ENCODE peak calls at places on chromosomes 13 and 19, in four cellular contexts. A is lung, H is bronchial epithelial cell, W is SK-N-SH. O is an unnamed sample.

GRCh38 chr13:95137096-95137495 is 164.2 kb downstream of the ABCC4 start:
- DNase-seq in A (no peak), H (peak), W (peak), O (no peak)

GRCh38 chr13:80458546-80458945 is 117.6 kb upstream of the SPRY2 start:
- DNase-seq in A (no peak), H (no peak), W (no peak), O (no peak)

GRCh38 chr13:106561551-106562170 is 6.3 kb downstream of the ARGLU1 start:
- DNase-seq in A (no peak), H (no peak), W (no peak), O (no peak)

GRCh38 chr19:8988204-8988603 is 22.0 kb downstream of the MUC16 start:
- DNase-seq in A (no peak), H (no peak), W (no peak), O (no peak)

GRCh38 chr13:109145631-109146030 is 516.2 kb downstream of the MYO16 start:
- DNase-seq in A (no peak), H (peak), W (peak), O (no peak)

GRCh38 chr13:84243340-84243739 is 361.1 kb upstream of the SLITRK1 start:
- DNase-seq in A (no peak), H (no peak), W (no peak), O (no peak)

GRCh38 chr19:50725218-50725931 is 2.2 kb downstream of the CLEC11A start:
- DNase-seq in A (no peak), H (no peak), W (no peak), O (no peak)

GRCh38 chr13:112182831-112183543 is 116.0 kb downstream of the SOX1 start:
- DNase-seq in A (peak), H (no peak), W (no peak), O (no peak)

GRCh38 chr19:55676384-55676783 is 1.4 kb downstream of the EPN1 start:
- DNase-seq in A (no peak), H (peak), W (no peak), O (no peak)

GRCh38 chr13:75365724-75366173 is 116.2 kb downstream of the TBC1D4 start:
- DNase-seq in A (no peak), H (peak), W (no peak), O (no peak)

GRCh38 chr19:2385053-2385721 is 25.1 kb downstream of the TMPRSS9 start:
- DNase-seq in A (no peak), H (peak), W (peak), O (no peak)

GRCh38 chr19:32196690-32197420 is 148.6 kb upstream of the ZNF507 start:
- DNase-seq in A (no peak), H (no peak), W (no peak), O (no peak)

GRCh38 chr13:57877596-57877995 is 246.1 kb downstream of the PCDH17 start:
- DNase-seq in A (no peak), H (no peak), W (no peak), O (no peak)

GRCh38 chr13:28408235-28408848 is 86.6 kb downstream of the FLT1 start:
- DNase-seq in A (no peak), H (no peak), W (no peak), O (no peak)

GRCh38 chr13:99686157-99686572 is 184.9 kb downstream of the TM9SF2 start:
- DNase-seq in A (no peak), H (no peak), W (peak), O (no peak)

GRCh38 chr19:45922281-45922680 is 7.7 kb upstream of the NANOS2 start:
- DNase-seq in A (no peak), H (no peak), W (no peak), O (no peak)

GRCh38 chr13:92804926-92805325 is 421.7 kb upstream of the GPC6 start:
- DNase-seq in A (no peak), H (no peak), W (no peak), O (no peak)

GRCh38 chr13:75202981-75203380 is 279.0 kb downstream of the TBC1D4 start:
- DNase-seq in A (no peak), H (no peak), W (no peak), O (no peak)

GRCh38 chr13:39038569-39038898 is 278 bp downstream of the NHLRC3 start:
- DNase-seq in A (peak), H (no peak), W (no peak), O (no peak)

GRCh38 chr19:9139609-9140158 is 513 bp upstream of the ZNF317 start:
- DNase-seq in A (no peak), H (no peak), W (no peak), O (no peak)

GRCh38 chr13:98300956-98301641 is 124.0 kb upstream of the RNF113B start:
- DNase-seq in A (no peak), H (peak), W (no peak), O (no peak)

GRCh38 chr13:40445557-40445990 is 220.9 kb downstream of the FOXO1 start:
- DNase-seq in A (no peak), H (peak), W (no peak), O (no peak)

GRCh38 chr19:1084024-1084868 is 10.9 kb downstream of the POLR2E start:
- DNase-seq in A (no peak), H (no peak), W (no peak), O (no peak)

GRCh38 chr19:47350599-47350998 is 1.5 kb downstream of the DHX34 start:
- DNase-seq in A (no peak), H (no peak), W (no peak), O (no peak)

GRCh38 chr13:45206340-45206739 is 5.5 kb upstream of the KCTD4 start:
- DNase-seq in A (no peak), H (peak), W (no peak), O (no peak)

GRCh38 chr13:91078093-91078679 is 269.3 kb upstream of the MIR17HG start:
- DNase-seq in A (no peak), H (peak), W (peak), O (no peak)

GRCh38 chr19:57664269-57665127 is 4.2 kb upstream of the ZSCAN4 start:
- DNase-seq in A (peak), H (no peak), W (peak), O (no peak)

GRCh38 chr19:35142531-35143230 is 374 bp upstream of the FXYD7 start:
- DNase-seq in A (no peak), H (no peak), W (peak), O (peak)

GRCh38 chr13:25886438-25887214 is 165.2 kb downstream of the SHISA2 start:
- DNase-seq in A (no peak), H (peak), W (no peak), O (no peak)

GRCh38 chr19:46634656-46635218 is 1.3 kb downstream of the GNG8 start:
- DNase-seq in A (no peak), H (no peak), W (no peak), O (no peak)

GRCh38 chr13:110910013-110910890 is 4.6 kb downstream of the ANKRD10 start:
- DNase-seq in A (no peak), H (no peak), W (no peak), O (no peak)

GRCh38 chr13:111339366-111340143 is 19.1 kb downstream of the TEX29 start:
- DNase-seq in A (peak), H (no peak), W (no peak), O (no peak)

GRCh38 chr19:10086032-10086903 is at the start of gene SHFL:
- DNase-seq in A (peak), H (peak), W (peak), O (peak)

GRCh38 chr13:39879286-39880035 is 224.0 kb downstream of the COG6 start:
- DNase-seq in A (no peak), H (no peak), W (no peak), O (no peak)

GRCh38 chr19:56167064-56167578 is 8.7 kb upstream of the GALP start:
- DNase-seq in A (no peak), H (peak), W (no peak), O (no peak)

GRCh38 chr13:36520111-36520510 is 87.8 kb downstream of the CCNA1 start:
- DNase-seq in A (no peak), H (no peak), W (no peak), O (no peak)

GRCh38 chr13:30846844-30847243 is 59.2 kb upstream of the MEDAG start:
- DNase-seq in A (no peak), H (peak), W (no peak), O (no peak)

GRCh38 chr13:28563609-28564008 is 68.7 kb upstream of the FLT1 start:
- DNase-seq in A (no peak), H (no peak), W (no peak), O (no peak)

GRCh38 chr19:1910169-1910568 is 5.0 kb downstream of the ADAT3 start:
- DNase-seq in A (no peak), H (no peak), W (peak), O (no peak)

GRCh38 chr13:49821216-49821820 is 28.8 kb upstream of the KPNA3 start:
- DNase-seq in A (no peak), H (peak), W (no peak), O (no peak)
- TF ChIP-seq CTCF in A (no peak), H (no peak), W (peak), O (peak)

DNA sequence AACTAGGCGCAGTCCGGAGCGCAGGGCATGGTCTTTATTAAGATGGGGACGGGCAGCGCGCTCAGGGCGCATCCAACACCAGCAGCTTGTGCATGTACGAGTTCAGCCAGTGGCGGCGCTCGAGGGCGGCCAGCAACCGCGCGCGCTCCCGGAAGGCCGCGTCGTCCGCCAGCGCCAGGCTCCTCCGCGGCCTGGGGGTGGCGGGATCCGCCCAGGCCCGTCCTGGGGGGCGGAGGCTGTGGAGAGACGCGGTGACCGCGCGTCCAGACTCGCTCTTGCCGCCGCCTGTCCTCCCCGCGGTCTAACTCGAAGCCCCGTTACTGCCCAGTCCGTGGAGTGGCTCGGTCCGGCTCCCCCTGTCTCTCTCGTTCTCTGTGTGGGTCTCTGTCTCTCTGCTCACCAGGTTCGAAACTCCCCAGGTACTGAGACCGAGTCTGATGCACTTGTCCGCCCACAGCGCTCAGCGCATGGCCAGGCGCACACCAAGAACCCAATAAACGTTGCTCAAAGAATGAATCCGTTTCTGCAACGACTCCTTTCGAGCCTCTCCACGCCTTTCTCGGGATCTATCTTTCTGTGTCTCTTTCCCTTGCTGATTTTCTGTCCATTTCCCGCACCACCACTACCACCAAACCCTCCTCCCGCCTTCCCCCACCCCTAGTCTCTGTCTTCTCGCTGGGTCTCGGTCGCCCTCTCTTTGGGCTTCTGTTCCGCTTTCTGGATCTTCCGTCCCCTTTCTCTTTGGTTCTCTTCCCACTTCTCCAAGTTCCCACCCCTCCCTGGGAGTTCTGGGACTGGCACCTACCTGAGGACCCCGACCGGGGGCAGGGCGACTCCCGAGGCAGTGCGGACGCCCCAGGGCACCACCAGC is 599 bp downstream of the PTH2 start:
- DNase-seq in A (no peak), H (no peak), W (peak), O (no peak)
- TF ChIP-seq CTCF in A (peak), H (peak), W (peak), O (peak)

GRCh38 chr19:38555200-38555599 is 62.6 kb downstream of the MAP4K1 start:
- DNase-seq in A (no peak), H (no peak), W (no peak), O (no peak)
- TF ChIP-seq CTCF in A (no peak), H (no peak), W (no peak), O (no peak)

GRCh38 chr13:51426982-51427381 is 25.9 kb downstream of the INTS6 start:
- DNase-seq in A (no peak), H (no peak), W (no peak), O (no peak)

GRCh38 chr13:51437550-51438127 is 15.2 kb downstream of the INTS6 start:
- DNase-seq in A (no peak), H (no peak), W (no peak), O (no peak)

GRCh38 chr13:51435002-51435578 is 17.7 kb downstream of the INTS6 start:
- DNase-seq in A (no peak), H (peak), W (peak), O (no peak)

DNA sequence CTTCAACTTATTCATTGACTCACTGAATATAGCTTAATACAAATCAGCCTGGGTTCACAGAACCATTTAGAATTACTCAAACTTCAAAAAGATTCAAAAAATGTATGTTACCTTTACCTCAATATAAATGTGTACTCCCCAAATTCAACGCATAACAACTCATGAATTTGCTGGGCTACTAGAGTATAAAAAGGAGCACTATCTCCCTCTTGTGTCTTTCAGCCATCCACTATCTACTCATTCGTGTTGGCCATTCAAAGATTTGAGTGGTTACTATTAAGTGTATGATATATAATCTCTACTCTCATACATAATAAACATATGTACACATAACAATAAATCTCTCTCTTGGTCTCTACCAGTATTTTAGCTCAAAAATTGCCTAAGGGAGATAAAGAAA is 20.3 kb downstream of the INTS6 start:
- DNase-seq in A (no peak), H (no peak), W (no peak), O (no peak)
- TF ChIP-seq CTCF in A (no peak), H (no peak), W (no peak), O (no peak)

GRCh38 chr19:20102097-20102496 is 24.3 kb downstream of the ZNF90 start:
- DNase-seq in A (no peak), H (no peak), W (no peak), O (no peak)

GRCh38 chr19:20107301-20107700 is 29.5 kb downstream of the ZNF90 start:
- DNase-seq in A (no peak), H (no peak), W (no peak), O (no peak)

DNA sequence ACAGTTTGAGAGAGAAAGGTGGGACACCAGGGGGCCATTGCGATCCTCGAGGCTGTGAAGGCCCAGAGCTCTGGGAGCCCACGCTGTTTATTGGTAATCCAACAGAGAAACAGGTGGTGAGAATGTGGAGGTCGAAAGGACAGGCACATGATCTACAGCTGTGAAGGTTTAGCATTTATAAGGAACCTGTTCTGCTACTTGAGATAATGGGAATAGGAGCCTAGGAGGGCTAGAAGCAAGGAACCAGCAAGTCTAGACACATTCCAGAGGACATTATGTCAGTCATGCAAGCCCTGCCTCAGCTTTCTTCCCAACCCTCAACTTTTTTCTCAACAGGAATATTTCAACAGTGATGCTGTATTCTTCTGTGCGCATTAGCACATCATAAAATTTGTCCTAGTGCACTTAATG is 25.3 kb downstream of the ZNF90 start:
- DNase-seq in A (no peak), H (peak), W (no peak), O (no peak)
- TF ChIP-seq CTCF in A (no peak), H (no peak), W (no peak), O (no peak)

O was measured in D721Med.